ENCODE peak calls at places on chromosomes 12 and 14, in ten cellular contexts. F, W, J, D, V, M, I, S, Z and B are unnamed samples.

GRCh38 chr14:54294802-54295201 is 102.0 kb upstream of the CDKN3 start:
- DNase-seq in F (no peak), W (no peak), J (no peak), D (no peak), V (no peak), M (no peak), I (no peak), S (no peak), Z (no peak), B (no peak)

GRCh38 chr14:95265106-95266094 is 54.3 kb downstream of the CLMN start:
- DNase-seq in F (peak; percentile 96), W (peak; percentile 12), J (peak; percentile 24), D (peak; percentile 14), V (peak; percentile 24), M (no peak), I (no peak), S (no peak), Z (peak; percentile 97), B (peak; percentile 100)

GRCh38 chr12:128807161-128807724 is 16.5 kb downstream of the SLC15A4 start:
- DNase-seq in F (peak; percentile 90), W (no peak), J (no peak), D (no peak), V (no peak), M (no peak), I (no peak), S (no peak), Z (no peak), B (peak; percentile 65)

GRCh38 chr14:50521912-50522341 is 10.4 kb downstream of the MAP4K5 start:
- DNase-seq in F (peak; percentile 34), W (no peak), J (no peak), D (no peak), V (no peak), M (no peak), I (no peak), S (no peak), Z (no peak), B (no peak)

GRCh38 chr12:105920161-105920684 is 218.5 kb downstream of the NUAK1 start:
- DNase-seq in F (no peak), W (no peak), J (no peak), D (no peak), V (no peak), M (peak; percentile 15), I (peak; percentile 43), S (no peak), Z (no peak), B (no peak)

GRCh38 chr12:5102261-5102789 is 58.6 kb downstream of the KCNA5 start:
- DNase-seq in F (no peak), W (no peak), J (no peak), D (no peak), V (peak; percentile 40), M (no peak), I (no peak), S (no peak), Z (no peak), B (no peak)

GRCh38 chr12:68374315-68374982 is 42.3 kb upstream of the MDM1 start:
- DNase-seq in F (no peak), W (peak; percentile 79), J (no peak), D (no peak), V (no peak), M (no peak), I (no peak), S (no peak), Z (no peak), B (no peak)

GRCh38 chr12:25827141-25827540 is 131.3 kb upstream of the RASSF8 start:
- DNase-seq in F (no peak), W (no peak), J (no peak), D (no peak), V (no peak), M (no peak), I (no peak), S (no peak), Z (no peak), B (no peak)

GRCh38 chr14:32524609-32525391 is 195.7 kb downstream of the AKAP6 start:
- DNase-seq in F (no peak), W (no peak), J (no peak), D (no peak), V (no peak), M (no peak), I (no peak), S (no peak), Z (no peak), B (no peak)

GRCh38 chr12:75633789-75634188 is 122.4 kb upstream of the KRR1 start:
- DNase-seq in F (no peak), W (no peak), J (no peak), D (no peak), V (no peak), M (no peak), I (no peak), S (no peak), Z (no peak), B (no peak)

GRCh38 chr12:101838628-101839323 is 8.0 kb upstream of the GNPTAB start:
- DNase-seq in F (no peak), W (no peak), J (no peak), D (no peak), V (no peak), M (no peak), I (no peak), S (peak; percentile 52), Z (no peak), B (no peak)

GRCh38 chr14:32571995-32572866 is 243.1 kb downstream of the AKAP6 start:
- DNase-seq in F (no peak), W (no peak), J (no peak), D (no peak), V (no peak), M (no peak), I (no peak), S (no peak), Z (no peak), B (no peak)

GRCh38 chr14:95462491-95462890 is 54.0 kb downstream of the SYNE3 start:
- DNase-seq in F (no peak), W (no peak), J (no peak), D (no peak), V (no peak), M (no peak), I (no peak), S (peak; percentile 55), Z (no peak), B (no peak)

GRCh38 chr12:89379100-89379838 is 27.0 kb upstream of the DUSP6 start:
- DNase-seq in F (no peak), W (no peak), J (no peak), D (no peak), V (no peak), M (no peak), I (no peak), S (no peak), Z (no peak), B (no peak)

GRCh38 chr12:102876883-102877282 is 40.2 kb downstream of the PAH start:
- DNase-seq in F (peak; percentile 12), W (no peak), J (no peak), D (no peak), V (no peak), M (no peak), I (no peak), S (no peak), Z (no peak), B (no peak)

GRCh38 chr12:65827827-65828231 is 3.5 kb downstream of the HMGA2 start:
- DNase-seq in F (peak; percentile 17), W (no peak), J (no peak), D (no peak), V (no peak), M (no peak), I (no peak), S (no peak), Z (peak; percentile 52), B (no peak)

GRCh38 chr12:66061557-66062279 is 68.8 kb downstream of the LLPH start:
- DNase-seq in F (no peak), W (no peak), J (no peak), D (no peak), V (no peak), M (no peak), I (no peak), S (no peak), Z (no peak), B (no peak)

GRCh38 chr12:62438098-62438692 is 28.4 kb upstream of the MON2 start:
- DNase-seq in F (peak; percentile 43), W (no peak), J (no peak), D (peak; percentile 32), V (peak; percentile 16), M (no peak), I (no peak), S (peak; percentile 60), Z (peak; percentile 73), B (peak; percentile 22)

GRCh38 chr12:94644141-94644575 is 6.2 kb downstream of the TMCC3 start:
- DNase-seq in F (peak; percentile 82), W (no peak), J (no peak), D (no peak), V (no peak), M (no peak), I (no peak), S (no peak), Z (peak; percentile 73), B (peak; percentile 91)

GRCh38 chr12:53096089-53096741 is 1.3 kb upstream of the IGFBP6 start:
- DNase-seq in F (peak; percentile 48), W (peak; percentile 71), J (no peak), D (peak; percentile 85), V (peak; percentile 84), M (no peak), I (peak; percentile 82), S (no peak), Z (no peak), B (no peak)

GRCh38 chr12:264269-264668 is 1.6 kb upstream of the SLC6A13 start:
- DNase-seq in F (no peak), W (no peak), J (no peak), D (no peak), V (no peak), M (no peak), I (no peak), S (no peak), Z (no peak), B (no peak)

GRCh38 chr12:26623136-26623535 is 209.9 kb downstream of the ITPR2 start:
- DNase-seq in F (no peak), W (no peak), J (no peak), D (no peak), V (no peak), M (no peak), I (no peak), S (no peak), Z (no peak), B (no peak)

GRCh38 chr12:122501489-122501989 is 807 bp upstream of the ZCCHC8 start:
- DNase-seq in F (no peak), W (no peak), J (no peak), D (no peak), V (no peak), M (no peak), I (no peak), S (no peak), Z (no peak), B (no peak)

GRCh38 chr14:99989032-99989431 is 76.2 kb upstream of the EVL start:
- DNase-seq in F (no peak), W (no peak), J (no peak), D (no peak), V (no peak), M (no peak), I (no peak), S (no peak), Z (no peak), B (no peak)

GRCh38 chr14:27243360-27243759 is 645.5 kb upstream of the NOVA1 start:
- DNase-seq in F (no peak), W (no peak), J (no peak), D (no peak), V (no peak), M (no peak), I (no peak), S (no peak), Z (no peak), B (no peak)

GRCh38 chr14:76550534-76550933 is 174.6 kb downstream of the ESRRB start:
- DNase-seq in F (peak; percentile 66), W (no peak), J (no peak), D (no peak), V (no peak), M (no peak), I (no peak), S (no peak), Z (no peak), B (peak; percentile 62)

GRCh38 chr12:89211456-89211855 is 140.8 kb downstream of the DUSP6 start:
- DNase-seq in F (peak; percentile 42), W (no peak), J (no peak), D (no peak), V (no peak), M (no peak), I (no peak), S (no peak), Z (no peak), B (peak; percentile 36)

GRCh38 chr12:40745386-40745785 is 53.1 kb downstream of the CNTN1 start:
- DNase-seq in F (no peak), W (no peak), J (no peak), D (no peak), V (no peak), M (no peak), I (no peak), S (no peak), Z (peak; percentile 24), B (no peak)